ENCODE peak calls at places on chromosomes 3 and 15, in five cellular contexts. K, W, H, O and B are unnamed samples.

GRCh38 chr15:70356062-70356860 is 258.5 kb upstream of the TLE3 start:
- DNase-seq in O (no peak), W (no peak), K (no peak), H (no peak), B (no peak)

GRCh38 chr3:109177888-109178287 is 41.4 kb downstream of the C3orf85 start:
- DNase-seq in K (no peak), W (no peak), H (peak; percentile 62), O (no peak), B (no peak)

GRCh38 chr3:5972586-5972985 is 785.1 kb downstream of the EDEM1 start:
- DNase-seq in H (no peak), K (no peak), O (no peak), W (no peak), B (no peak)

GRCh38 chr3:29701326-29701983 is 420.6 kb downstream of the RBMS3 start:
- DNase-seq in O (no peak), K (no peak), H (no peak), W (no peak), B (no peak)

GRCh38 chr3:159948423-159949140 is 40.1 kb upstream of the IL12A start:
- DNase-seq in W (no peak), K (no peak), H (no peak), O (no peak), B (no peak)

GRCh38 chr3:141710888-141711616 is 27.0 kb upstream of the RNF7 start:
- DNase-seq in O (no peak), K (no peak), H (peak; percentile 41), W (no peak), B (no peak)

GRCh38 chr3:39383190-39383912 is at the start of gene SLC25A38:
- DNase-seq in K (peak; percentile 56), H (peak; percentile 95), W (peak; percentile 77), O (peak; percentile 95), B (peak; percentile 88)

GRCh38 chr3:53704363-53704725 is 141.9 kb downstream of the CHDH start:
- DNase-seq in K (no peak), H (no peak), O (no peak), W (no peak), B (peak; percentile 4)

GRCh38 chr15:98347001-98347400 is 301.3 kb upstream of the IGF1R start:
- DNase-seq in K (no peak), H (no peak), O (no peak), W (no peak), B (no peak)

GRCh38 chr3:134931045-134931775 is 136.2 kb downstream of the EPHB1 start:
- DNase-seq in H (no peak), W (no peak), K (no peak), O (no peak), B (peak; percentile 29)

GRCh38 chr3:97835761-97836160 is 13.9 kb downstream of the CRYBG3 start:
- DNase-seq in K (no peak), O (no peak), H (no peak), W (no peak), B (no peak)

GRCh38 chr3:83953417-83954089 is 1005.2 kb upstream of the CADM2 start:
- DNase-seq in O (no peak), H (no peak), K (no peak), W (no peak), B (no peak)

GRCh38 chr15:77107068-77107467 is 36.2 kb upstream of the TSPAN3 start:
- DNase-seq in O (no peak), K (no peak), H (peak; percentile 22), W (no peak), B (no peak)

GRCh38 chr15:67127334-67127664 is 61.9 kb downstream of the SMAD3 start:
- DNase-seq in W (no peak), H (no peak), O (peak; percentile 60), K (no peak), B (no peak)

GRCh38 chr15:51090753-51091152 is 4.0 kb downstream of the TNFAIP8L3 start:
- DNase-seq in K (no peak), W (no peak), H (no peak), O (no peak), B (no peak)

GRCh38 chr3:82103241-82103640 is 341.8 kb upstream of the GBE1 start:
- DNase-seq in K (no peak), O (no peak), W (no peak), H (no peak), B (no peak)

GRCh38 chr3:137796993-137797392 is 32.9 kb downstream of the SOX14 start:
- DNase-seq in O (no peak), W (no peak), H (no peak), K (no peak), B (no peak)

GRCh38 chr15:47987908-47988532 is 132.8 kb upstream of the SLC24A5 start:
- DNase-seq in H (peak; percentile 76), K (no peak), W (peak; percentile 50), O (peak; percentile 33), B (no peak)

GRCh38 chr15:65914371-65914770 is 45.1 kb downstream of the RAB11A start:
- DNase-seq in H (no peak), W (no peak), K (no peak), O (no peak), B (no peak)

GRCh38 chr3:40940651-40941050 is 258.7 kb upstream of the CTNNB1 start:
- DNase-seq in K (no peak), W (no peak), H (no peak), O (no peak), B (no peak)

DNA sequence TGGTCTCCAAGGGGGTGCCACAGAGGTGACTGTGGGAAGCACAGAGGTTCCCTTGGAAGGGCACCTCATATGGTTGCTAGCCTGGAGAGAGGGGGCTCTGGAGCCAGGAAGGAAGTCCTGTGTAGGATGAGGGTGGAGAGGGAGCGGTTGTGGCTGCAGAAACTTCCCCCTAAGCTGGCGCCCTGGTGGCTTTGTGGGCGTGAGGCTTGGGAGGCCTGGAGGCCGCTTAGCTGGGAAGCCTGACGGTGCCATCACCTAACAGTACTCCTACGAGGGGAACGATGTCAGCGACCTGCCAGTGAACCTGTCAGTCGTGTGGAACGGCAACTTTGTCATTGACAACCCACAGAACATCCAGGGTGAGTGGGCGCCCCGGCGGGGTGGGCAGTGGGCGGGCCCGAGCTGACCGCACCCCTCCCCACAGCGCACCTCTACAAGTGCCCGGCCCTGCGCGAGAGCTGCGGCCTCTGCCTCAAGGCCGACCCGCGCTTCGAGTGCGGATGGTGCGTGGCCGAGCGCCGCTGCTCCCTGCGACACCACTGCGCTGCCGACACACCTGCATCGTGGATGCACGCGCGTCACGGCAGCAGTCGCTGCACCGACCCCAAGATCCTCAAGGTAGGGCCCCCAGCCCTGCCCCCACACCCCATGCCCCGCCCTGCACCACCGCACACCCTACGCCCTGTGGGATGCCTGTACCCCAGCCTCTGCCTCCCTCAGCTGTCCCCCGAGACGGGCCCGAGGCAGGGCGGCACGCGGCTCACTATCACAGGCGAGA is 31.0 kb downstream of the PLXNA1 start:
- DNase-seq in O (no peak), H (no peak), W (no peak), K (no peak), B (no peak)
- H2BK12ac ChIP-seq in O (no peak overlapping the region), H (no peak overlapping the region), W (no peak overlapping the region), K (no peak overlapping the region), B (no peak overlapping the region)

GRCh38 chr3:4166540-4166939 is 136.6 kb upstream of the SETMAR start:
- DNase-seq in W (no peak), O (no peak), K (no peak), H (no peak), B (no peak)

GRCh38 chr3:4158329-4158728 is 144.8 kb upstream of the SETMAR start:
- DNase-seq in W (no peak), K (no peak), O (no peak), H (no peak), B (no peak)

GRCh38 chr3:4162132-4162531 is 141.0 kb upstream of the SETMAR start:
- DNase-seq in W (no peak), H (no peak), K (no peak), O (no peak), B (no peak)

DNA sequence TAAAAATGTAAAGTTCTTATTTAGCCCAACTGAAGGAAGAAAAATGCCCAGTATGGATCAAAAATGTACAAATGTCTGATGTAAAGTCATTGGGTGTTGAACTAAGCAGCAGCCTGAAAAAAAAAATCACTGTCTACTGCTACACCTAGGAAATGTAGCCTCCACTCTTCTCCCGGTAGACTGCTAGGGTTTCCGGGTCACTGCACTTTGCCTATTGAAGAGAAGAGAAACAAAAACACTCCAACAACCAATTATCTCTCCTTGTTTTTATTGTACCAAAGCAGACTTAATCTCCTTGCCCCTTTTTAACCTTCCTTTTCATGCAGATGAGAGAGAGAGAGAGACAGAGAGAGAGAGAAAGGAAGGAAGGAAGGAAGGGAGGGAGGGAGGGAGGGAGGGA is 140.2 kb upstream of the SETMAR start:
- DNase-seq in O (no peak), K (no peak), W (peak; percentile 48), H (no peak), B (no peak)
- H3K9ac ChIP-seq in O (no peak overlapping the region), K (no peak overlapping the region), W (no peak overlapping the region), H (no peak overlapping the region), B (no peak overlapping the region)

GRCh38 chr15:101452572-101452971 is 36.9 kb downstream of the PCSK6 start:
- DNase-seq in O (no peak), H (no peak), K (no peak), W (no peak), B (no peak)
- H2AFZ ChIP-seq in O (no peak overlapping the region), H (no peak overlapping the region), K (no peak overlapping the region), W (no peak overlapping the region), B (no peak overlapping the region)

DNA sequence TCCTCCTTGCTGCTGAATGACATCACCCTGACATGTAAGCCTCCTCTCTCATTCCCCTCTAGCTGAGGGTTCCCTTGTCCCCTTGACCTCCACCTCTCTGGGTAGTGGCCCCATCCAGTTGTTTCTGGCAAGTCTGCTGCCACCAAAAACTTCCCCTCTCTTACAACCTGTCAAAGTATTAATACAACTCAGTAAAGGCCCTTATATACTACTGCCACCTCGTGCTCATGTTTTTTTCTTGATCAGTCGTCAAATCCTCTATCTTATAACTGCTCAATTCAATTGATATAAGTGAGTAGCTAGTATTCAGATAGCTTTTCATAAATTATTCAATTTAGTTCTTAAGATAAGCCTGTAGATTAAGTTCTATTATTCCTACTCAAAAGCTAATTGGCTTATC is 249.6 kb downstream of the MBNL1 start:
- DNase-seq in W (no peak), O (no peak), H (no peak), K (no peak), B (no peak)
- H2BK12ac ChIP-seq in W (no peak overlapping the region), O (no peak overlapping the region), H (peak overlapping the region; percentile 38), K (no peak overlapping the region), B (no peak overlapping the region)

GRCh38 chr3:114408763-114409162 is 114.9 kb downstream of the TIGIT start:
- DNase-seq in O (no peak), H (no peak), K (no peak), W (peak; percentile 21), B (no peak)

GRCh38 chr3:114404590-114404989 is 110.8 kb downstream of the TIGIT start:
- DNase-seq in H (peak; percentile 52), O (no peak), W (no peak), K (no peak), B (no peak)

GRCh38 chr3:114405202-114405601 is 111.4 kb downstream of the TIGIT start:
- DNase-seq in H (no peak), W (no peak), K (no peak), O (no peak), B (no peak)

GRCh38 chr3:114406922-114407321 is 113.1 kb downstream of the TIGIT start:
- DNase-seq in W (no peak), O (no peak), H (no peak), K (no peak), B (no peak)

DNA sequence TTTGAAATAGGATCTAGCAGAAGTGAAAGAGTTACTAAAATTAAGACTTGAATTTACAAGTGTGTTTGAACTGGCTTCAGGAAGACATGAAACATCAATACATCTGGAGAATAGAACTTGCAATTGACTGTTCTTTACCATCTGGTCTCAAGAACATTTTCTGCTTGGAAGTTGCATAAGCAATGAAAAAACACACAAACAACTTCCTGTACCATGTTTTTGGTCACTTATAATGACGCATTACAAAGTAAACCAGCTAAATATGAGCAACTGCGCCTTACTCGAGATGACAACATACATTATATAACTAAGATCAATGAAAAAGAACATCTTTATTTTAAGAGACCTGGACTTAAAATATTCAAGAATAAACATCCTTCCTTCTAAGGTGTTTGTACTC is 112.5 kb downstream of the TIGIT start:
- DNase-seq in W (no peak), K (no peak), O (no peak), H (peak; percentile 64), B (no peak)
- H3K9ac ChIP-seq in W (no peak overlapping the region), K (no peak overlapping the region), O (no peak overlapping the region), H (no peak overlapping the region), B (no peak overlapping the region)